ENCODE peak calls at places on chromosomes 11 and 22, in seven cellular contexts. Z, I, T, G, P, J and V are unnamed samples.

GRCh38 chr11:71245601-71246391 is 6.6 kb downstream of the SHANK2 start:
- DNase-seq in Z (no peak), I (no peak), T (no peak), G (no peak), P (no peak), J (peak; percentile 46), V (no peak)

GRCh38 chr22:49962751-49963646 is 2.4 kb downstream of the PIM3 start:
- DNase-seq in Z (peak; percentile 53), I (no peak), T (no peak), G (no peak), P (no peak), J (peak; percentile 74), V (no peak)

GRCh38 chr11:122120096-122120495 is 4.1 kb upstream of the BLID start:
- DNase-seq in Z (no peak), I (no peak), T (no peak), G (no peak), P (no peak), J (no peak), V (no peak)

GRCh38 chr11:66971483-66971882 is 3.6 kb upstream of the C11orf86 start:
- DNase-seq in Z (no peak), I (no peak), T (no peak), G (no peak), P (no peak), J (no peak), V (no peak)

GRCh38 chr11:9265211-9266131 is at the start of gene DENND5A:
- DNase-seq in Z (peak; percentile 93), I (peak; percentile 98), T (peak; percentile 93), G (peak; percentile 68), P (peak; percentile 25), J (peak; percentile 93), V (peak; percentile 98)

GRCh38 chr11:78690588-78690987 is 115.9 kb upstream of the NARS2 start:
- DNase-seq in Z (no peak), I (no peak), T (no peak), G (no peak), P (no peak), J (no peak), V (no peak)

GRCh38 chr11:106281455-106282173 is 204.2 kb downstream of the AASDHPPT start:
- DNase-seq in Z (no peak), I (no peak), T (no peak), G (no peak), P (no peak), J (no peak), V (peak; percentile 34)

GRCh38 chr11:134398079-134398444 is 14.0 kb downstream of the B3GAT1 start:
- DNase-seq in Z (no peak), I (no peak), T (peak; percentile 86), G (no peak), P (no peak), J (no peak), V (no peak)

GRCh38 chr11:134439181-134439580 is 27.1 kb upstream of the B3GAT1 start:
- DNase-seq in Z (no peak), I (no peak), T (peak; percentile 75), G (no peak), P (no peak), J (no peak), V (no peak)

GRCh38 chr11:33936745-33937612 is 45.1 kb upstream of the LMO2 start:
- DNase-seq in Z (peak; percentile 69), I (peak; percentile 47), T (no peak), G (peak; percentile 50), P (no peak), J (no peak), V (no peak)

GRCh38 chr22:22519591-22519990 is 479 bp downstream of the ZNF280A start:
- DNase-seq in Z (no peak), I (peak; percentile 36), T (no peak), G (no peak), P (no peak), J (no peak), V (peak; percentile 18)

GRCh38 chr11:34251640-34251980 is 106.2 kb downstream of the ABTB2 start:
- DNase-seq in Z (no peak), I (no peak), T (no peak), G (no peak), P (no peak), J (no peak), V (no peak)

GRCh38 chr11:30585892-30586250 is 282 bp downstream of the MPPED2 start:
- DNase-seq in Z (peak; percentile 67), I (peak; percentile 69), T (no peak), G (no peak), P (no peak), J (peak; percentile 61), V (no peak)

GRCh38 chr22:39242809-39243442 is 1.9 kb downstream of the PDGFB start:
- DNase-seq in Z (no peak), I (no peak), T (no peak), G (no peak), P (peak; percentile 22), J (no peak), V (no peak)

GRCh38 chr11:70397336-70397982 is 870 bp upstream of the CTTN start:
- DNase-seq in Z (no peak), I (no peak), T (no peak), G (peak; percentile 36), P (no peak), J (no peak), V (no peak)

GRCh38 chr11:69101100-69101791 is 52.5 kb downstream of the TPCN2 start:
- DNase-seq in Z (peak; percentile 86), I (peak; percentile 90), T (peak; percentile 79), G (peak; percentile 53), P (peak; percentile 66), J (peak; percentile 93), V (peak; percentile 81)

GRCh38 chr11:11403763-11404725 is 51.0 kb upstream of the CSNK2A3 start:
- DNase-seq in Z (peak; percentile 65), I (no peak), T (no peak), G (no peak), P (no peak), J (no peak), V (no peak)

GRCh38 chr11:64485077-64485476 is 105.9 kb upstream of the SLC22A12 start:
- DNase-seq in Z (no peak), I (no peak), T (no peak), G (no peak), P (no peak), J (no peak), V (no peak)

GRCh38 chr11:70820712-70821111 is 422.4 kb downstream of the CTTN start:
- DNase-seq in Z (no peak), I (no peak), T (no peak), G (no peak), P (no peak), J (no peak), V (no peak)

GRCh38 chr11:93614111-93614784 is 47.2 kb upstream of the CEP295 start:
- DNase-seq in Z (no peak), I (peak; percentile 36), T (no peak), G (no peak), P (no peak), J (no peak), V (peak; percentile 8)

GRCh38 chr22:22877523-22878210 is 9.9 kb upstream of the IGLL5 start:
- DNase-seq in Z (peak; percentile 71), I (peak; percentile 79), T (peak; percentile 44), G (peak; percentile 51), P (peak; percentile 44), J (peak; percentile 82), V (peak; percentile 51)

GRCh38 chr11:69499216-69499945 is 17.9 kb downstream of the LINC01488 start:
- DNase-seq in Z (peak; percentile 28), I (no peak), T (no peak), G (peak; percentile 38), P (no peak), J (peak; percentile 50), V (no peak)

GRCh38 chr22:27780161-27780575 is 21.4 kb downstream of the MN1 start:
- DNase-seq in Z (peak; percentile 54), I (no peak), T (no peak), G (no peak), P (no peak), J (no peak), V (no peak)

GRCh38 chr11:66443602-66444001 is 5.0 kb upstream of the MRPL11 start:
- DNase-seq in Z (no peak), I (no peak), T (peak; percentile 56), G (peak; percentile 81), P (no peak), J (no peak), V (peak; percentile 48)

GRCh38 chr11:12841946-12842630 is 167.0 kb upstream of the RASSF10 start:
- DNase-seq in Z (no peak), I (no peak), T (peak; percentile 61), G (no peak), P (no peak), J (no peak), V (no peak)

GRCh38 chr11:74307409-74307808 is 4.0 kb downstream of the P4HA3 start:
- DNase-seq in Z (no peak), I (no peak), T (no peak), G (no peak), P (no peak), J (no peak), V (no peak)

GRCh38 chr22:50730941-50731661 is 6.9 kb upstream of the ACR start:
- DNase-seq in Z (peak; percentile 39), I (no peak), T (no peak), G (no peak), P (no peak), J (peak; percentile 69), V (no peak)

GRCh38 chr11:134760957-134761356 is 348.9 kb upstream of the B3GAT1 start:
- DNase-seq in Z (no peak), I (no peak), T (no peak), G (no peak), P (no peak), J (no peak), V (no peak)

GRCh38 chr11:133952199-133953190 is 4.3 kb downstream of the IGSF9B start:
- DNase-seq in Z (peak; percentile 57), I (no peak), T (no peak), G (no peak), P (no peak), J (no peak), V (no peak)

GRCh38 chr11:84558085-84558905 is 1068.8 kb downstream of the DLG2 start:
- DNase-seq in Z (no peak), I (peak; percentile 50), T (peak; percentile 77), G (peak; percentile 12), P (no peak), J (no peak), V (peak; percentile 44)

GRCh38 chr11:69925366-69926196 is 106.4 kb upstream of the FGF3 start:
- DNase-seq in Z (no peak), I (no peak), T (no peak), G (no peak), P (no peak), J (peak; percentile 47), V (no peak)